ENCODE peak calls at places on chromosomes 5 and 9, in seven cellular contexts. E is endothelial cell of umbilical vein, S is spleen, W is H9, O is AG04450, A is SK-N-MC, F is RWPE1. G is an unnamed sample.
A peak's percentile ranks its signal among the peaks of the same experiment; 100 is the strongest.

GRCh38 chr5:142326480-142326938 is 1.7 kb upstream of the SPRY4 start:
- DNase-seq in E (no peak), S (no peak), W (no peak), O (no peak), A (no peak), F (no peak), G (no peak)

GRCh38 chr9:2641033-2641432 is 19.4 kb downstream of the VLDLR start:
- DNase-seq in E (no peak), S (no peak), W (no peak), O (no peak), A (no peak), F (no peak), G (no peak)

GRCh38 chr9:114784721-114785253 is 21.1 kb downstream of the TNFSF15 start:
- DNase-seq in E (no peak), S (no peak), W (no peak), O (no peak), A (no peak), F (no peak), G (no peak)

GRCh38 chr5:142211918-142212317 is 103.3 kb downstream of the NDFIP1 start:
- DNase-seq in E (no peak), S (no peak), W (no peak), O (no peak), A (no peak), F (no peak), G (no peak)

GRCh38 chr9:101030022-101030391 is 1.5 kb downstream of the PLPPR1 start:
- DNase-seq in E (no peak), S (no peak), W (no peak), O (no peak), A (no peak), F (no peak), G (no peak)

GRCh38 chr9:68705636-68706578 is 867 bp downstream of the PIP5K1B start:
- DNase-seq in E (peak; percentile 10), S (peak; percentile 85), W (peak; percentile 29), O (no peak), A (no peak), F (no peak), G (no peak)

GRCh38 chr5:131109540-131110255 is 55.4 kb downstream of the HINT1 start:
- DNase-seq in E (peak; percentile 52), S (no peak), W (no peak), O (no peak), A (peak; percentile 51), F (peak; percentile 67), G (peak; percentile 14)

GRCh38 chr5:131783874-131784273 is 12.9 kb downstream of the FNIP1 start:
- DNase-seq in E (no peak), S (no peak), W (no peak), O (no peak), A (no peak), F (no peak), G (no peak)

GRCh38 chr5:173916233-173916632 is 28.1 kb downstream of the CPEB4 start:
- DNase-seq in E (no peak), S (no peak), W (no peak), O (no peak), A (peak; percentile 87), F (no peak), G (no peak)

GRCh38 chr9:33472171-33472920 is 1.4 kb downstream of the NOL6 start:
- DNase-seq in E (no peak), S (peak; percentile 60), W (no peak), O (no peak), A (no peak), F (no peak), G (no peak)

GRCh38 chr5:110957934-110958333 is 113.6 kb upstream of the TSLP start:
- DNase-seq in E (no peak), S (no peak), W (no peak), O (peak; percentile 16), A (no peak), F (peak; percentile 93), G (peak; percentile 36)

GRCh38 chr9:131284856-131285255 is 4.7 kb upstream of the PLPP7 start:
- DNase-seq in E (no peak), S (no peak), W (no peak), O (no peak), A (no peak), F (no peak), G (no peak)

GRCh38 chr9:92071634-92072033 is 43.6 kb downstream of the SPTLC1 start:
- DNase-seq in E (no peak), S (no peak), W (no peak), O (no peak), A (no peak), F (no peak), G (no peak)

GRCh38 chr9:38347946-38348345 is 44.6 kb upstream of the ALDH1B1 start:
- DNase-seq in E (no peak), S (peak; percentile 25), W (no peak), O (no peak), A (no peak), F (no peak), G (no peak)

GRCh38 chr5:20678814-20679298 is 690.9 kb upstream of the CDH18 start:
- DNase-seq in E (no peak), S (no peak), W (no peak), O (peak; percentile 41), A (no peak), F (peak; percentile 85), G (peak; percentile 95)

GRCh38 chr5:156956321-156956720 is 6.7 kb downstream of the TIMD4 start:
- DNase-seq in E (no peak), S (no peak), W (no peak), O (no peak), A (no peak), F (no peak), G (no peak)

GRCh38 chr9:81661339-81661738 is 28.0 kb downstream of the TLE1 start:
- DNase-seq in E (no peak), S (no peak), W (no peak), O (no peak), A (peak; percentile 45), F (no peak), G (no peak)

GRCh38 chr5:37028910-37029309 is 152.3 kb downstream of the NIPBL start:
- DNase-seq in E (no peak), S (no peak), W (no peak), O (no peak), A (no peak), F (no peak), G (no peak)
- H3K27ac ChIP-seq in E (no peak overlapping the region), S (no peak overlapping the region), W (no peak overlapping the region), O (no peak overlapping the region), A (no peak overlapping the region), F (no peak overlapping the region), G (no peak overlapping the region)

DNA sequence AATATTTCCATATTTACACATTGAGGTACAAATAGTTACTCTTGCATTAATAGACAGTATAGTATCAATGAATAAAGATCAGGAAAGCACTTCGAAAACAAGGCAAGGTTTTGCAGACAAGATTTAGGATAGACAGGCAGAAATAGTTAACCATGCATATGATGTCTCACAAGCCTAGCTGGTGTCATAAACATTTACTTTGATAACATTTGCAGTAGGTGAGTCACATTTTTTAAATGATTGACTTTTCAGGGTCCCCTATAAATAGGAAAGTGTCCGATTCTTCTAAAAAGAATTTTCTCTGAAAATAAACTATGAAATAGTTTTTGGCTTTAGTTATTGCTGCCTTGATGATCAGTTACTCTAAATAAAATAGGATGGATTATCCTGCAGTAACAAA is 162.1 kb downstream of the SNX18 start:
- DNase-seq in E (no peak), S (no peak), W (no peak), O (no peak), A (no peak), F (no peak), G (no peak)
- H3K27ac ChIP-seq in E (no peak overlapping the region), S (no peak overlapping the region), W (no peak overlapping the region), O (no peak overlapping the region), A (no peak overlapping the region), F (no peak overlapping the region), G (no peak overlapping the region)

GRCh38 chr5:148966937-148967336 is 95.9 kb downstream of the SH3TC2 start:
- DNase-seq in E (no peak), S (no peak), W (no peak), O (no peak), A (no peak), F (no peak), G (no peak)

GRCh38 chr5:148967783-148968182 is 95.1 kb downstream of the SH3TC2 start:
- DNase-seq in E (no peak), S (no peak), W (no peak), O (no peak), A (no peak), F (no peak), G (no peak)

GRCh38 chr5:148970228-148970627 is 92.6 kb downstream of the SH3TC2 start:
- DNase-seq in E (no peak), S (no peak), W (peak; percentile 37), O (no peak), A (no peak), F (no peak), G (no peak)

GRCh38 chr5:148969291-148969690 is 93.6 kb downstream of the SH3TC2 start:
- DNase-seq in E (no peak), S (no peak), W (no peak), O (no peak), A (no peak), F (no peak), G (no peak)

DNA sequence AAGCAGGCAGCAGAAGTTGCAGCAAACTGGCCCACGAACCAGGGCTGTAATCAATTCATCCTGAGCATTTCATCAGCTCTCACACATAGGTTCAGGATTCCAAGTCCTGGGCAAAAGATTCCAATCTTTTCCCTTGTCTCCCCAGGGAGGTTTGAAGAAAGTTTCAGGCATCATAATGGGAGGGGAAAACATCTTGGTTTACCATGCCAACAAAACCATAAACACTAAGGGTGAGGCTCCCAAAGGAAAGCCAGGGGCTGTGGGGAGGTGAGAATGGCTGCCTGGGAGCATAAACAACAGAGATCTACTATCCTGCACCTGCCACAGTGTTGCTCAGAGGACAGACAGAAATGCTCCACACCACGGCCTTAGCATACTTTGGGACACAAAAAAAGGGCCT is 94.6 kb downstream of the SH3TC2 start:
- DNase-seq in E (no peak), S (no peak), W (no peak), O (no peak), A (no peak), F (no peak), G (no peak)
- H3K27ac ChIP-seq in E (no peak overlapping the region), S (no peak overlapping the region), W (no peak overlapping the region), O (no peak overlapping the region), A (no peak overlapping the region), F (no peak overlapping the region), G (no peak overlapping the region)

GRCh38 chr5:66629446-66629845 is 33.3 kb downstream of the MAST4 start:
- DNase-seq in E (no peak), S (no peak), W (no peak), O (no peak), A (no peak), F (no peak), G (no peak)
- H3K27ac ChIP-seq in E (no peak overlapping the region), S (no peak overlapping the region), W (no peak overlapping the region), O (no peak overlapping the region), A (no peak overlapping the region), F (no peak overlapping the region), G (no peak overlapping the region)

GRCh38 chr5:57698785-57699184 is 216.2 kb upstream of the ACTBL2 start:
- DNase-seq in E (peak; percentile 75), S (no peak), W (peak; percentile 47), O (no peak), A (no peak), F (peak; percentile 91), G (peak; percentile 22)
- H3K27ac ChIP-seq in E (peak overlapping the region; percentile 60), S (no peak overlapping the region), W (no peak overlapping the region), O (no peak overlapping the region), A (no peak overlapping the region), F (no peak overlapping the region), G (no peak overlapping the region)

DNA sequence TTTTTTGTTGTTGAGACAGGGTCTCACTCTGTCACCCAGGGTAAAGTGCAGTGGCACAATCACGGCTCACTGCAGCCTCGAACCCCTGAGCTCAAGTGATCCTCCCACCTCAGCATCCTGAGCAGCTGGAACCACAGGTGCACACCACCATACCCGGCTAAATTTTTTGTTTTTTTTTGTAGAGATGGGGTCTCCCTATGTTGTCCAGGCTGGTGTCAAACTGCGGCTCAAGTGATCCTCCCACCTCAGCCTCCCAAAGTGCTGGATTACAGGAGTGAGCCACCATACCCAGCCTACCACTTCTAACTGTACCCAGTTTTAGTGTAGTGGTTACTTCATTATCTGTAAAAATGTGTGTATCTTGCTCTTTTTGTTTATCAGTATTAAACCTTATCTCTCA is 33.0 kb downstream of the GRAMD2B start:
- DNase-seq in E (no peak), S (no peak), W (no peak), O (no peak), A (no peak), F (no peak), G (no peak)
- H3K27ac ChIP-seq in E (no peak overlapping the region), S (no peak overlapping the region), W (no peak overlapping the region), O (no peak overlapping the region), A (no peak overlapping the region), F (no peak overlapping the region), G (no peak overlapping the region)